ENCODE peak calls at places on chromosomes 1 and 21, in four cellular contexts. One of them, this sample, is unnamed.

GRCh38 chr1:9782116-9782751 is 41.5 kb downstream of the CLSTN1 start:
- DNase-seq in endodermal cell: no peak
- DNase-seq in suprapubic skin: no peak
- DNase-seq in fibroblast of lung: no peak
- DNase-seq in this sample: no peak

GRCh38 chr1:231236131-231236571 is 4.9 kb upstream of the GNPAT start:
- DNase-seq in fibroblast of lung: peak; percentile 6
- DNase-seq in suprapubic skin: no peak
- DNase-seq in endodermal cell: no peak
- DNase-seq in this sample: no peak

GRCh38 chr1:31910933-31911332 is 27.2 kb downstream of the PTP4A2 start:
- DNase-seq in endodermal cell: no peak
- DNase-seq in fibroblast of lung: no peak
- DNase-seq in suprapubic skin: no peak
- DNase-seq in this sample: no peak

GRCh38 chr1:156421062-156421938 is 52.3 kb downstream of the RHBG start:
- DNase-seq in endodermal cell: peak; percentile 97
- DNase-seq in suprapubic skin: no peak
- DNase-seq in fibroblast of lung: peak; percentile 46
- DNase-seq in this sample: peak; percentile 85

GRCh38 chr1:16207318-16208269 is 4.9 kb downstream of the ARHGEF19 start:
- DNase-seq in endodermal cell: peak; percentile 80
- DNase-seq in suprapubic skin: no peak
- DNase-seq in fibroblast of lung: no peak
- DNase-seq in this sample: peak; percentile 21

GRCh38 chr1:108503062-108503740 is 53.1 kb downstream of the NBPF6 start:
- DNase-seq in fibroblast of lung: peak; percentile 31
- DNase-seq in endodermal cell: peak; percentile 73
- DNase-seq in suprapubic skin: no peak
- DNase-seq in this sample: no peak

GRCh38 chr1:77188770-77189169 is 30.5 kb downstream of the PIGK start:
- DNase-seq in endodermal cell: no peak
- DNase-seq in fibroblast of lung: no peak
- DNase-seq in suprapubic skin: no peak
- DNase-seq in this sample: no peak

GRCh38 chr1:233254039-233254362 is 41.5 kb downstream of the PCNX2 start:
- DNase-seq in endodermal cell: no peak
- DNase-seq in suprapubic skin: no peak
- DNase-seq in fibroblast of lung: peak; percentile 27
- DNase-seq in this sample: no peak

GRCh38 chr1:172141351-172142000 is 279.0 kb upstream of the C1orf105 start:
- DNase-seq in suprapubic skin: no peak
- DNase-seq in endodermal cell: no peak
- DNase-seq in fibroblast of lung: no peak
- DNase-seq in this sample: no peak

GRCh38 chr1:198328458-198329032 is 171.7 kb downstream of the NEK7 start:
- DNase-seq in endodermal cell: no peak
- DNase-seq in suprapubic skin: no peak
- DNase-seq in fibroblast of lung: no peak
- DNase-seq in this sample: no peak

GRCh38 chr1:225450491-225451191 is 22.8 kb upstream of the LBR start:
- DNase-seq in endodermal cell: peak; percentile 29
- DNase-seq in suprapubic skin: no peak
- DNase-seq in fibroblast of lung: no peak
- DNase-seq in this sample: no peak

GRCh38 chr1:31095298-31095981 is 29.9 kb upstream of the PUM1 start:
- DNase-seq in endodermal cell: no peak
- DNase-seq in fibroblast of lung: peak; percentile 61
- DNase-seq in suprapubic skin: no peak
- DNase-seq in this sample: no peak

GRCh38 chr1:212323065-212323464 is 37.9 kb downstream of the PPP2R5A start:
- DNase-seq in fibroblast of lung: no peak
- DNase-seq in endodermal cell: no peak
- DNase-seq in suprapubic skin: no peak
- DNase-seq in this sample: no peak

GRCh38 chr1:14538335-14538734 is 60.1 kb upstream of the KAZN start:
- DNase-seq in suprapubic skin: no peak
- DNase-seq in fibroblast of lung: no peak
- DNase-seq in endodermal cell: peak; percentile 50
- DNase-seq in this sample: no peak

GRCh38 chr1:115056395-115056798 is 26.8 kb downstream of the TSHB start:
- DNase-seq in suprapubic skin: no peak
- DNase-seq in endodermal cell: no peak
- DNase-seq in fibroblast of lung: peak; percentile 17
- DNase-seq in this sample: peak; percentile 76

GRCh38 chr1:162035241-162035640 is 11.6 kb upstream of the OLFML2B start:
- DNase-seq in fibroblast of lung: no peak
- DNase-seq in suprapubic skin: no peak
- DNase-seq in endodermal cell: no peak
- DNase-seq in this sample: no peak

GRCh38 chr1:193584840-193585239 is 398.4 kb upstream of the B3GALT2 start:
- DNase-seq in fibroblast of lung: no peak
- DNase-seq in suprapubic skin: no peak
- DNase-seq in endodermal cell: no peak
- DNase-seq in this sample: no peak

GRCh38 chr1:193592325-193592724 is 405.9 kb upstream of the B3GALT2 start:
- DNase-seq in fibroblast of lung: no peak
- DNase-seq in endodermal cell: no peak
- DNase-seq in suprapubic skin: no peak
- DNase-seq in this sample: no peak

GRCh38 chr1:193593355-193593874 is 407.0 kb upstream of the B3GALT2 start:
- DNase-seq in suprapubic skin: no peak
- DNase-seq in fibroblast of lung: no peak
- DNase-seq in endodermal cell: no peak
- DNase-seq in this sample: no peak

GRCh38 chr1:193590102-193590501 is 403.7 kb upstream of the B3GALT2 start:
- DNase-seq in suprapubic skin: no peak
- DNase-seq in endodermal cell: no peak
- DNase-seq in fibroblast of lung: no peak
- DNase-seq in this sample: no peak

GRCh38 chr1:193589597-193590040 is 403.2 kb upstream of the B3GALT2 start:
- DNase-seq in fibroblast of lung: peak; percentile 90
- DNase-seq in suprapubic skin: no peak
- DNase-seq in endodermal cell: no peak
- DNase-seq in this sample: no peak
- H3K27me3 ChIP-seq in fibroblast of lung: no peaks in the 10 kb centered on the region
- H3K27me3 ChIP-seq in suprapubic skin: no peaks in the 10 kb centered on the region
- H3K27me3 ChIP-seq in endodermal cell: no peaks in the 10 kb centered on the region
- H3K27me3 ChIP-seq in this sample: no peaks in the 10 kb centered on the region

GRCh38 chr1:6446665-6447015 is 19.3 kb downstream of the TNFRSF25 start:
- DNase-seq in suprapubic skin: no peak
- DNase-seq in endodermal cell: no peak
- DNase-seq in fibroblast of lung: no peak
- DNase-seq in this sample: no peak

GRCh38 chr1:6443339-6444115 is 19.0 kb downstream of the ESPN start:
- DNase-seq in suprapubic skin: no peak
- DNase-seq in fibroblast of lung: no peak
- DNase-seq in endodermal cell: no peak
- DNase-seq in this sample: no peak

GRCh38 chr1:6441586-6441985 is 17.0 kb downstream of the ESPN start:
- DNase-seq in fibroblast of lung: no peak
- DNase-seq in endodermal cell: no peak
- DNase-seq in suprapubic skin: no peak
- DNase-seq in this sample: no peak

GRCh38 chr1:6445062-6445763 is 20.6 kb downstream of the ESPN start:
- DNase-seq in suprapubic skin: no peak
- DNase-seq in fibroblast of lung: peak; percentile 37
- DNase-seq in endodermal cell: peak; percentile 88
- DNase-seq in this sample: peak; percentile 69

DNA sequence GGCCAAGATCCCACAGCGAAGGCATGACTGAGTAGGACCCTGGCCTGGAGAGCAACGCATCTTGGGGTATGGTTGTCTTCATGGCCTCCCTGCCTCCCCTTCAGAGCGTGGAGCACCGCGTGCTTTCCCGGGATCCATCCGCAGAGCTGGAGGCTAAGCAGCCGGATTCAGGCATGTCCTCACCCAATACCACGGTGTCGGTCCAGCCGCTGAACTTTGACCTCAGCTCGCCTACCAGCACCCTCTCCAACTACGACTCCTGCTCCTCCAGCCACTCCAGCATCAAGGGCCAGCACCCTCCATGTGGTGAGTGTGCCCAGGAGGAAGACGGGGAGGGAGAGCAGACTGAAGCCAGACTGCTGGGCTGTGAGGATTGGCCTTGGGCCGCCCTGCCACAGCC is 19.8 kb downstream of the ESPN start:
- DNase-seq in fibroblast of lung: no peak
- DNase-seq in suprapubic skin: no peak
- DNase-seq in endodermal cell: no peak
- DNase-seq in this sample: no peak
- H3K27me3 ChIP-seq in fibroblast of lung: peaks cover 24% of the 10 kb centered on the region
- H3K27me3 ChIP-seq in suprapubic skin: peaks cover 79% of the 10 kb centered on the region
- H3K27me3 ChIP-seq in endodermal cell: peaks cover 62% of the 10 kb centered on the region
- H3K27me3 ChIP-seq in this sample: peaks cover 27% of the 10 kb centered on the region

GRCh38 chr1:4084446-4084845 is 184.4 kb upstream of the C1orf174 start:
- DNase-seq in suprapubic skin: no peak
- DNase-seq in fibroblast of lung: no peak
- DNase-seq in endodermal cell: no peak
- DNase-seq in this sample: no peak
- H3K27me3 ChIP-seq in suprapubic skin: peaks cover 30% of the 10 kb centered on the region
- H3K27me3 ChIP-seq in fibroblast of lung: no peaks in the 10 kb centered on the region
- H3K27me3 ChIP-seq in endodermal cell: no peaks in the 10 kb centered on the region
- H3K27me3 ChIP-seq in this sample: no peaks in the 10 kb centered on the region

GRCh38 chr21:32993894-32994293 is 31.8 kb upstream of the OLIG2 start:
- DNase-seq in endodermal cell: no peak
- DNase-seq in fibroblast of lung: no peak
- DNase-seq in suprapubic skin: no peak
- DNase-seq in this sample: no peak

GRCh38 chr21:32991299-32991850 is 34.4 kb upstream of the OLIG2 start:
- DNase-seq in endodermal cell: no peak
- DNase-seq in fibroblast of lung: no peak
- DNase-seq in suprapubic skin: no peak
- DNase-seq in this sample: no peak

GRCh38 chr21:32990666-32991065 is 35.1 kb upstream of the OLIG2 start:
- DNase-seq in suprapubic skin: no peak
- DNase-seq in fibroblast of lung: no peak
- DNase-seq in endodermal cell: no peak
- DNase-seq in this sample: no peak

GRCh38 chr21:32994305-32994704 is 31.4 kb upstream of the OLIG2 start:
- DNase-seq in suprapubic skin: no peak
- DNase-seq in fibroblast of lung: peak; percentile 39
- DNase-seq in endodermal cell: no peak
- DNase-seq in this sample: peak; percentile 19
- H3K27me3 ChIP-seq in suprapubic skin: peaks cover 30% of the 10 kb centered on the region
- H3K27me3 ChIP-seq in fibroblast of lung: peaks cover 9% of the 10 kb centered on the region
- H3K27me3 ChIP-seq in endodermal cell: peaks cover 7% of the 10 kb centered on the region
- H3K27me3 ChIP-seq in this sample: peaks cover 33% of the 10 kb centered on the region